ENCODE peak calls at places on chromosomes 7 and 10, in five cellular contexts. L is fibroblast of villous mesenchyme, K is AG04450, P is kidney epithelial cell, X is heart left ventricle. F is an unnamed sample.

GRCh38 chr7:39758234-39758970 is 135.0 kb downstream of the RALA start:
- DNase-seq in L (no peak), K (no peak), P (no peak), X (peak), F (no peak)

GRCh38 chr7:2688409-2689342 is 674 bp downstream of the AMZ1 start:
- DNase-seq in L (no peak), K (no peak), P (no peak), X (no peak), F (no peak)

GRCh38 chr10:63084690-63085377 is 48.3 kb upstream of the NRBF2 start:
- DNase-seq in L (peak), K (no peak), P (no peak), X (no peak), F (no peak)

GRCh38 chr10:59107147-59107546 is 69.3 kb upstream of the PHYHIPL start:
- DNase-seq in L (no peak), K (no peak), P (no peak), X (no peak), F (peak)

GRCh38 chr7:95871078-95871848 is 98.9 kb downstream of the DYNC1I1 start:
- DNase-seq in L (peak), K (peak), P (no peak), X (no peak), F (peak)

GRCh38 chr7:148274118-148274517 is 316.4 kb upstream of the C7orf33 start:
- DNase-seq in L (no peak), K (no peak), P (no peak), X (no peak), F (no peak)

GRCh38 chr10:15363031-15363430 is 8.1 kb downstream of the FAM171A1 start:
- DNase-seq in L (no peak), K (no peak), P (peak), X (no peak), F (no peak)

GRCh38 chr10:91054325-91054724 is 133.4 kb upstream of the ANKRD1 start:
- DNase-seq in L (peak), K (no peak), P (peak), X (no peak), F (peak)

GRCh38 chr7:78578701-78579100 is 780.1 kb downstream of the PHTF2 start:
- DNase-seq in L (no peak), K (no peak), P (no peak), X (no peak), F (no peak)

GRCh38 chr7:48875300-48875916 is 48.9 kb upstream of the CDC14C start:
- DNase-seq in L (peak), K (no peak), P (no peak), X (peak), F (peak)

GRCh38 chr10:101453791-101454718 is 100.1 kb downstream of the BTRC start:
- DNase-seq in L (peak), K (no peak), P (no peak), X (no peak), F (no peak)

GRCh38 chr10:68154211-68154497 is 44.9 kb downstream of the MYPN start:
- DNase-seq in L (peak), K (peak), P (no peak), X (peak), F (no peak)

GRCh38 chr7:97971990-97972943 is 17.7 kb downstream of the OCM2 start:
- DNase-seq in L (peak), K (peak), P (peak), X (peak), F (no peak)

GRCh38 chr7:40847921-40848320 is 713.1 kb downstream of the SUGCT start:
- DNase-seq in L (no peak), K (no peak), P (no peak), X (no peak), F (no peak)

GRCh38 chr10:49285232-49285631 is 13.7 kb upstream of the C10orf71 start:
- DNase-seq in L (peak), K (no peak), P (no peak), X (no peak), F (no peak)

GRCh38 chr7:142776206-142776844 is 5.6 kb downstream of the PRSS2 start:
- DNase-seq in L (peak), K (no peak), P (no peak), X (no peak), F (peak)

GRCh38 chr7:117048854-117049321 is 95.6 kb downstream of the ST7 start:
- DNase-seq in L (no peak), K (no peak), P (no peak), X (no peak), F (no peak)

GRCh38 chr7:132218876-132219275 is 357.4 kb downstream of the PLXNA4 start:
- DNase-seq in L (no peak), K (no peak), P (no peak), X (no peak), F (no peak)

GRCh38 chr10:48656241-48656921 is 28.3 kb upstream of the WDFY4 start:
- DNase-seq in L (peak), K (peak), P (peak), X (peak), F (peak)

GRCh38 chr7:234712-235553 is 42.6 kb downstream of the FAM20C start:
- DNase-seq in L (peak), K (peak), P (no peak), X (no peak), F (no peak)

GRCh38 chr7:154640266-154640865 is 362.6 kb downstream of the PAXIP1 start:
- DNase-seq in L (no peak), K (no peak), P (no peak), X (no peak), F (no peak)

GRCh38 chr7:14892961-14893360 is 9.6 kb downstream of the DGKB start:
- DNase-seq in L (no peak), K (no peak), P (no peak), X (no peak), F (no peak)

DNA sequence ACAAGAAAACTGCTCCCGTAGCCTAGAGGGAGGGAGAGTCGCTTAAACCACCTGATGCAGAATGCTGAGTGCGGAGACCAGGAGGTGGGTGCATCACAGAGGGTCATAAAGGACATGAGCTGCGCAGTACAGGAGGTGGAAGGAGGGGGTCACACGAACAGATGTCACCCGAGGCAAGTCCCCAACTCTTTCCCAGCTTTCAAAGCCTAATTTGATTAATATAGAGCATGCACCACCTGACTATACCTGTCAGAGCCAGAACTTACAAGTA is 867 bp upstream of the VOPP1 start:
- DNase-seq in L (no peak), K (no peak), P (no peak), X (no peak), F (no peak)
- H3K4me3 ChIP-seq in L (peak), K (peak), P (peak), X (no peak), F (peak)

GRCh38 chr10:86970887-86971145 is 2.5 kb downstream of the ADIRF start:
- DNase-seq in L (no peak), K (no peak), P (no peak), X (no peak), F (no peak)

GRCh38 chr10:86972613-86973380 is 4.5 kb downstream of the ADIRF start:
- DNase-seq in L (no peak), K (no peak), P (no peak), X (peak), F (no peak)

GRCh38 chr10:86970152-86970886 is 2.0 kb downstream of the ADIRF start:
- DNase-seq in L (peak), K (no peak), P (no peak), X (peak), F (no peak)

GRCh38 chr10:86969421-86970041 is 1.2 kb downstream of the ADIRF start:
- DNase-seq in L (peak), K (no peak), P (no peak), X (peak), F (no peak)

GRCh38 chr10:86971146-86971991 is 3.1 kb downstream of the ADIRF start:
- DNase-seq in L (peak), K (peak), P (peak), X (peak), F (peak)
- TF ChIP-seq CTCF in L (no peak), K (no peak), P (peak), X (no peak), F (no peak)

GRCh38 chr7:149423441-149423970 is 37.4 kb downstream of the ZNF777 start:
- DNase-seq in L (no peak), K (no peak), P (no peak), X (no peak), F (no peak)
- H3K4me3 ChIP-seq in L (no peak), K (no peak), P (no peak), X (no peak), F (no peak)

GRCh38 chr10:2942937-2943336 is 124.4 kb upstream of the PFKP start:
- DNase-seq in L (no peak), K (no peak), P (no peak), X (no peak), F (no peak)

GRCh38 chr10:2933924-2934323 is 133.4 kb upstream of the PFKP start:
- DNase-seq in L (no peak), K (no peak), P (no peak), X (no peak), F (no peak)

GRCh38 chr10:2936816-2937215 is 130.5 kb upstream of the PFKP start:
- DNase-seq in L (no peak), K (no peak), P (no peak), X (no peak), F (peak)

GRCh38 chr10:2935647-2936386 is 131.5 kb upstream of the PFKP start:
- DNase-seq in L (no peak), K (no peak), P (no peak), X (no peak), F (no peak)

GRCh38 chr10:2938869-2939268 is 128.5 kb upstream of the PFKP start:
- DNase-seq in L (peak), K (no peak), P (no peak), X (no peak), F (no peak)
- TF ChIP-seq CTCF in L (peak), K (peak), P (no peak), X (no peak), F (peak)

GRCh38 chr7:27141591-27142561 is 1.6 kb downstream of the HOXA5 start:
- DNase-seq in L (peak), K (no peak), P (no peak), X (no peak), F (no peak)
- H3K4me3 ChIP-seq in L (peak), K (peak), P (peak), X (peak), F (peak)

GRCh38 chr10:77428776-77429395 is 208.7 kb downstream of the KCNMA1 start:
- DNase-seq in L (peak), K (peak), P (peak), X (no peak), F (peak)
- TF ChIP-seq CTCF in L (peak), K (peak), P (peak), X (no peak), F (peak)

DNA sequence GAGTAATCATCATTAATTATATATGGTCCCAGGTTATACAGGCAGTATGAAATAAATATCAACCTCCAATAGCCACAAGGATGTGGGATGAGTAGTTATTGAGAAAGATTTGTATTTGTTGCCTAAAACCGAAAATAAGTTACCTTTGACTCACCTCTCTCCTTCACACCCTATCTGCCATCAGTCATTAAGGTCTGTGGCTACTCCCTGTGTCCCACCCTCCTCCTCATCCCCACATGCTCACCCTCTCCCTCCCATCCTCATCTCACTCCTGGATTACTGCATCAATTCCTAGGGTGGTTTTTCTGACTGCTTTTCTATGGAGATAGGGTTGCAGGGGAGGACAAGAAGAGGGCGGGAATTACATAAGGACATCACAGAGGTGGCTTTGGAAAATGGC is 9.1 kb upstream of the GGCT start:
- DNase-seq in L (no peak), K (no peak), P (no peak), X (no peak), F (no peak)
- H3K4me3 ChIP-seq in L (no peak), K (no peak), P (no peak), X (no peak), F (no peak)

GRCh38 chr10:110963162-110963561 is 43.8 kb downstream of the SHOC2 start:
- DNase-seq in L (no peak), K (no peak), P (no peak), X (no peak), F (no peak)
- TF ChIP-seq CTCF in L (no peak), K (no peak), P (no peak), X (no peak), F (no peak)

DNA sequence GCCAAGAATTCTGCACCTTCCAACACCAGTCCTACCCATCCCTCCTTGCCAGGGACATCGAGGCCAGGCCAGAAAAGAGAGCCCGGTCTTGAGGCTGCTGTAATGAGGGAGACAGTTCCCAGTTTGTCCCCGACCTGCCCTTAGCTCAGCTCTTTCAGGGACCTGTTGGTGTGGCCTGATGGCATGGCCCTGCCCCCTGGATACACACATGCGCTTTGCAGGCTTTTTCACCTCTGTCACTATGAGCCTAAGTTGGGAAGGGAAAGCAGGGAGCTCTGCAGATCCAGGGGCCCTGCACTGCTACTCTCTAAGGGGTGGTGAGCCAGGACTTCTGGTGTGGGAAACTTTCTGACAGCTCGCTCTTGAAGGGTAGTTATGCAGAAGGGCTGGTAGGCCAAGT is 2.1 kb downstream of the SCD start:
- DNase-seq in L (no peak), K (no peak), P (no peak), X (no peak), F (no peak)
- H3K4me3 ChIP-seq in L (peak), K (peak), P (peak), X (no peak), F (peak)

F was measured in astrocyte of the cerebellum.